ENCODE peak calls at places on chromosomes 11 and 22, in five cellular contexts. I is OCI-LY7, K is transverse colon, N is tibial artery, Z is thoracic aorta. S is an unnamed sample.

GRCh38 chr11:78749243-78749730 is 174.6 kb upstream of the NARS2 start:
- DNase-seq in I (no peak), K (no peak), N (no peak), Z (no peak), S (no peak)

GRCh38 chr11:44817207-44817944 is 90.6 kb downstream of the TSPAN18 start:
- DNase-seq in I (no peak), K (no peak), N (no peak), Z (no peak), S (no peak)

GRCh38 chr22:24285245-24285644 is 14.6 kb downstream of the SPECC1L start:
- DNase-seq in I (no peak), K (no peak), N (no peak), Z (no peak), S (no peak)

GRCh38 chr11:91630916-91631673 is 593.5 kb upstream of the FAT3 start:
- DNase-seq in I (no peak), K (no peak), N (no peak), Z (no peak), S (no peak)

GRCh38 chr11:35030716-35031213 is 108.2 kb upstream of the CD44 start:
- DNase-seq in I (no peak), K (peak), N (peak), Z (peak), S (peak)

GRCh38 chr11:114269498-114269897 is 26.7 kb upstream of the NNMT start:
- DNase-seq in I (no peak), K (no peak), N (no peak), Z (no peak), S (no peak)

GRCh38 chr11:86551693-86552092 is 120.7 kb downstream of the ME3 start:
- DNase-seq in I (no peak), K (no peak), N (no peak), Z (no peak), S (no peak)

GRCh38 chr11:35006389-35007128 is 90.1 kb downstream of the PDHX start:
- DNase-seq in I (peak), K (peak), N (no peak), Z (no peak), S (no peak)

GRCh38 chr11:69696749-69697488 is 6.9 kb downstream of the FGF19 start:
- DNase-seq in I (no peak), K (no peak), N (no peak), Z (no peak), S (no peak)

GRCh38 chr11:44931466-44931865 is 19.2 kb downstream of the TP53I11 start:
- DNase-seq in I (no peak), K (no peak), N (no peak), Z (no peak), S (no peak)

GRCh38 chr11:98531576-98531975 is 489.2 kb upstream of the CNTN5 start:
- DNase-seq in I (no peak), K (no peak), N (no peak), Z (no peak), S (no peak)

GRCh38 chr11:17014321-17014773 is at the start of gene PLEKHA7:
- DNase-seq in I (no peak), K (peak), N (no peak), Z (no peak), S (no peak)

GRCh38 chr11:19876750-19877149 is 164.1 kb downstream of the NAV2 start:
- DNase-seq in I (no peak), K (no peak), N (no peak), Z (no peak), S (no peak)

GRCh38 chr11:68403831-68404230 is 56.7 kb upstream of the PPP6R3 start:
- DNase-seq in I (no peak), K (no peak), N (no peak), Z (no peak), S (no peak)

GRCh38 chr11:94662065-94662779 is 95.1 kb downstream of the PIWIL4 start:
- DNase-seq in I (no peak), K (no peak), N (no peak), Z (no peak), S (no peak)

GRCh38 chr11:575324-575995 is 810 bp upstream of the PHRF1 start:
- DNase-seq in I (peak), K (no peak), N (peak), Z (no peak), S (no peak)

GRCh38 chr11:122785156-122785605 is 53.1 kb upstream of the CRTAM start:
- DNase-seq in I (no peak), K (no peak), N (no peak), Z (no peak), S (peak)

GRCh38 chr22:43798492-43798891 is 13.6 kb downstream of the EFCAB6 start:
- DNase-seq in I (peak), K (no peak), N (no peak), Z (no peak), S (no peak)

GRCh38 chr11:120336641-120337132 is 474 bp downstream of the ARHGEF12 start:
- DNase-seq in I (peak), K (peak), N (no peak), Z (no peak), S (no peak)

GRCh38 chr22:49638788-49639187 is 188.9 kb downstream of the BRD1 start:
- DNase-seq in I (no peak), K (no peak), N (no peak), Z (no peak), S (no peak)

GRCh38 chr22:24117942-24118341 is 63.3 kb upstream of the SUSD2 start:
- DNase-seq in I (no peak), K (no peak), N (no peak), Z (no peak), S (no peak)

GRCh38 chr11:69867076-69868002 is 48.1 kb upstream of the FGF3 start:
- DNase-seq in I (no peak), K (no peak), N (no peak), Z (no peak), S (no peak)

GRCh38 chr11:126538071-126538470 is 182.6 kb downstream of the ST3GAL4 start:
- DNase-seq in I (no peak), K (no peak), N (no peak), Z (no peak), S (no peak)

GRCh38 chr11:120985718-120986569 is 38.0 kb upstream of the TBCEL start:
- DNase-seq in I (no peak), K (peak), N (no peak), Z (no peak), S (no peak)

GRCh38 chr11:7019500-7020182 is 505 bp downstream of the ZNF214 start:
- DNase-seq in I (no peak), K (peak), N (peak), Z (no peak), S (no peak)

GRCh38 chr11:64900774-64901173 is 16.2 kb downstream of the ATG2A start:
- DNase-seq in I (no peak), K (no peak), N (no peak), Z (no peak), S (no peak)
- H3K27ac ChIP-seq in I (no peak), K (no peak), N (no peak), Z (no peak), S (no peak)

GRCh38 chr11:3160252-3161031 is 4.7 kb downstream of the OSBPL5 start:
- DNase-seq in I (peak), K (peak), N (peak), Z (peak), S (peak)
- H3K4me3 ChIP-seq in I (no peak), K (peak), N (peak), Z (peak), S (peak)

GRCh38 chr22:40256501-40256900 is 78.8 kb downstream of the TNRC6B start:
- DNase-seq in I (no peak), K (no peak), N (no peak), Z (no peak), S (no peak)

GRCh38 chr22:40247976-40248375 is 70.3 kb downstream of the TNRC6B start:
- DNase-seq in I (no peak), K (peak), N (no peak), Z (no peak), S (no peak)

GRCh38 chr22:40251106-40251505 is 73.4 kb downstream of the TNRC6B start:
- DNase-seq in I (no peak), K (no peak), N (no peak), Z (no peak), S (no peak)

GRCh38 chr22:40249286-40249685 is 71.6 kb downstream of the TNRC6B start:
- DNase-seq in I (no peak), K (no peak), N (no peak), Z (no peak), S (no peak)

DNA sequence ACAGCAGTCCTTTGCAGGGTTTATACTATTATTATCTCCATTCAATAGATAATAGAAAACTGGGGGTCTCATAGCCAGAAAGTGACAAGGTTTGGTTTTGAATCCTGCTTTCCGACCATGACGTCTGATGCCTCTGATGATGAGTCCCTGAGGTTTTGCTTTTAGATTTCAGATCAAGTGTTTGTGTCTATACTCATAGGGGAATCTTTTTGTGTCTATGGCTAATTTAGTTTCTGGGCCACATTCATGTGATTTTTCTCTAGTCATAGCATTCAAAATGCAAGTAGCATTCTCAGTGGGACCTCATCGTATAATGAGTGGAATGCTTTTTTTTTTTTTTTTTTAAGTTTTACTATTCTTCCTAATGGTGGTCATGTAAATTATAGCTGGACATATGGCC is 72.9 kb downstream of the TNRC6B start:
- DNase-seq in I (no peak), K (no peak), N (no peak), Z (no peak), S (no peak)
- H3K27ac ChIP-seq in I (no peak), K (no peak), N (no peak), Z (no peak), S (no peak)

DNA sequence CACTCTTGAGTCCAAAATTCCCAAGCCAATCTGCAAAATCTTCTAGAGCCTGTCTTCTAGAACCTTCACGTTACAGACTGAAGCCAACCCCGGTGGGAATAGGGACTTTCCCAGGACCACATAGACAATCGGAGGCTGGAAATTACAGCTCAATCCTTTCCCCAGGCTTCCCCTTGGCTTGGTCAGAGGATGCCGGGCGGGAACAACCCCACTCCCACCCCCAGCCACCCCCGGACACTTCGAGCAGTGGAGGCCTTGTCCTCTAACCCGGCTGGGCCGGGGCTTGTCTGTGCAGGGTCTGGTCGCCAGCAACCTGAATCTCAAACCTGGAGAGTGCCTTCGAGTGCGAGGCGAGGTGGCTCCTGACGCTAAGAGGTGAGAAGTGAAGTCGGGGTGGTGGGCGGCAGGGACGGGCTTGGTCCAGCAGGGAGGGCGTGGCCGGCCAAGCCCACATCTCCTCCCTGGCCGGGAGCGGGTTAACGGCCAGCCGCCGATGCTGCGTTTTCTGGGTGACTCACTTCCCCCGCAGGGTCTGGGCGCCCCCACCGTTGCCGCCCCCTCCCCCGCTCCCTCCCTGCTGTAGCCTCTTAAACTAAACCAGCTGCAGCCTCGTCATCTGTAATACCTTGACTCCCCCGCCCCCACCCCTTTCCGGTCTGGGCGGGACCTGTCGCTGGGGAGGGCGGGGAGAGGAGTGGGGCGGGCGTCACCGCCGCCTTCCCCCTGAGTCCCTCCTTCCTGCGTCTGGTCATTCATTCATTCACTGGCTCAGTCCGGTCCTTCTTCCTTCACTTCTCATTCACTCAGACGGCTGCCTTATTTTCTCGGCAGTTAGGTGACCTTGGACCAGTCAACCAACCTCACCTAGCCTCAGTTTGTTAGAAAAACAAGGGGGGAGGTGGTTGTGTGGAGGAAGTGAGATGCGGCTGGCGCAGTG is 1.5 kb downstream of the LGALS1 start:
- DNase-seq in I (peak), K (peak), N (peak), Z (peak), S (peak)
- H3K4me3 ChIP-seq in I (peak), K (peak), N (peak), Z (peak), S (peak)

DNA sequence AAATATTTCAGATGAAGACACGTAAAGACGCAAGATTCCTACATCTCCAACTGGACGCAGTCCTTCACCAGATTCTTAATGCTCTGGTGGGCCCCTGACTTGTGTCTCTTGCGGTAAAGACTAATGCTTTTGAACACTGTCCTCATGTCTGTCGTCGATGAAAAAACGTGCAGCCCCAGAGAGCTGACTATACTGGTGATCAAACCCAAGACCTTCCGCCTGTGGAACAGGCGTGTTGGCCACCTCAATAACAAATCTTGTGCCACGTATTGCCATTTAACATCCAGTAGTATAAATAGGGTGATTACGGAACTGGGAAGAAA is 45.5 kb downstream of the OR4D9 start:
- DNase-seq in I (no peak), K (no peak), N (no peak), Z (no peak), S (no peak)
- H3K27ac ChIP-seq in I (no peak), K (no peak), N (peak), Z (peak), S (no peak)

GRCh38 chr22:17743661-17744411 is 30.4 kb downstream of the BID start:
- DNase-seq in I (no peak), K (no peak), N (no peak), Z (no peak), S (no peak)
- H3K4me3 ChIP-seq in I (no peak), K (no peak), N (no peak), Z (no peak), S (no peak)